ENCODE peak calls at places on chromosomes 6 and 20, in nine cellular contexts. A is NCI-H524; C is effector memory CD4-positive, alpha-beta T cell; S is stimulated activated CD8-positive, alpha-beta memory T cell treated with anti-CD3 and anti-CD28 coated beads, Interleukin-2, amount 100 ng/mL, for 48 hours; F is ecto neural progenitor cell; D is foreskin fibroblast; J is GM13977; R is T-helper 1 cell; B is activated effector memory CD4-positive, alpha-beta T cell treated with Interleukin-2 at 50 U/mL for 16 hours. Z is an unnamed sample.

GRCh38 chr20:49282584-49283171 is 4.8 kb upstream of the ZNFX1 start:
- DNase-seq in S (no peak), A (no peak), J (no peak), B (no peak), D (no peak), F (peak; percentile 53), R (no peak), C (no peak), Z (no peak)

GRCh38 chr6:28634758-28635546 is 109.3 kb downstream of the GPX5 start:
- DNase-seq in J (peak; percentile 54), D (no peak), R (no peak), F (peak; percentile 74), C (no peak), A (peak; percentile 72), B (no peak), S (no peak), Z (no peak)

GRCh38 chr6:44253307-44254101 is 3.8 kb downstream of the SLC35B2 start:
- DNase-seq in F (no peak), S (no peak), R (peak; percentile 65), D (no peak), B (no peak), C (peak; percentile 56), J (no peak), A (peak; percentile 57), Z (no peak)

GRCh38 chr20:31363295-31363694 is 5.1 kb upstream of the DEFB118 start:
- DNase-seq in D (no peak), J (no peak), F (no peak), A (no peak), S (no peak), B (no peak), C (no peak), R (no peak), Z (no peak)

GRCh38 chr6:109051301-109051700 is 43.3 kb downstream of the SESN1 start:
- DNase-seq in F (no peak), J (no peak), D (no peak), C (no peak), S (no peak), B (no peak), R (no peak), A (no peak), Z (no peak)

GRCh38 chr6:75206338-75207210 is 721 bp upstream of the COL12A1 start:
- DNase-seq in C (no peak), F (no peak), D (peak; percentile 47), S (no peak), B (no peak), A (peak; percentile 67), J (peak; percentile 27), R (no peak), Z (no peak)

GRCh38 chr6:7917729-7918128 is 7.1 kb upstream of the TXNDC5 start:
- DNase-seq in S (no peak), B (no peak), C (no peak), F (no peak), J (no peak), R (no peak), D (no peak), A (no peak), Z (no peak)

GRCh38 chr20:60365063-60365640 is 406.9 kb downstream of the CDH26 start:
- DNase-seq in D (no peak), R (no peak), A (peak; percentile 16), C (no peak), B (no peak), F (no peak), S (no peak), J (no peak), Z (no peak)

GRCh38 chr6:126147416-126147815 is 161.1 kb downstream of the TRMT11 start:
- DNase-seq in A (no peak), D (no peak), B (no peak), C (no peak), R (no peak), S (no peak), J (no peak), F (no peak), Z (no peak)

GRCh38 chr6:107600936-107601335 is 111.0 kb downstream of the SOBP start:
- DNase-seq in D (no peak), C (no peak), S (no peak), R (no peak), B (no peak), F (no peak), A (no peak), J (no peak), Z (no peak)

GRCh38 chr6:36351152-36351571 is 14.5 kb upstream of the BNIP5 start:
- DNase-seq in B (no peak), A (no peak), C (no peak), R (no peak), J (no peak), S (no peak), F (no peak), D (no peak), Z (no peak)

GRCh38 chr6:28673800-28674671 is 148.4 kb downstream of the GPX5 start:
- DNase-seq in B (no peak), R (no peak), F (peak; percentile 78), C (no peak), J (peak; percentile 65), D (peak; percentile 62), S (peak; percentile 37), A (peak; percentile 89), Z (peak; percentile 46)

GRCh38 chr20:38635721-38636285 is 34.2 kb downstream of the ARHGAP40 start:
- DNase-seq in R (no peak), D (no peak), J (no peak), C (no peak), B (no peak), A (peak; percentile 75), F (no peak), S (no peak), Z (no peak)

GRCh38 chr6:156698239-156699016 is 78.8 kb upstream of the ARID1B start:
- DNase-seq in A (no peak), D (no peak), B (no peak), R (no peak), F (no peak), S (no peak), J (peak; percentile 39), C (no peak), Z (peak; percentile 70)

GRCh38 chr20:12970372-12970821 is 38.4 kb upstream of the SPTLC3 start:
- DNase-seq in A (peak; percentile 60), C (no peak), F (no peak), S (no peak), D (peak; percentile 20), B (no peak), J (peak; percentile 11), R (no peak), Z (no peak)

GRCh38 chr6:11692451-11693376 is 85.9 kb downstream of the ADTRP start:
- DNase-seq in A (no peak), S (no peak), D (no peak), F (no peak), C (no peak), J (no peak), R (no peak), B (no peak), Z (no peak)

GRCh38 chr20:23294671-23295070 is 55.9 kb upstream of the NXT1 start:
- DNase-seq in A (no peak), F (no peak), D (no peak), C (no peak), J (no peak), R (no peak), B (no peak), S (no peak), Z (no peak)